ENCODE peak calls at places on chromosomes 11 and 22, in nine cellular contexts. F, D, C, Z, I, H, R, P and M are unnamed samples.

GRCh38 chr11:69480547-69481392 is 693 bp upstream of the LINC01488 start:
- DNase-seq in I (no peak), Z (no peak), P (no peak), H (peak; percentile 74), R (no peak), D (no peak), F (no peak), C (no peak), M (no peak)

GRCh38 chr11:86910592-86910991 is 44.6 kb downstream of the FZD4 start:
- DNase-seq in Z (no peak), H (no peak), C (no peak), D (no peak), I (no peak), R (no peak), P (no peak), F (no peak), M (no peak)

GRCh38 chr11:122264121-122264520 is 148.1 kb upstream of the BLID start:
- DNase-seq in R (no peak), P (no peak), D (no peak), F (no peak), H (no peak), Z (no peak), C (no peak), I (no peak), M (no peak)

GRCh38 chr11:120717623-120718022 is 206.1 kb downstream of the GRIK4 start:
- DNase-seq in C (no peak), Z (no peak), F (no peak), H (no peak), D (no peak), P (no peak), I (no peak), R (no peak), M (no peak)

GRCh38 chr11:9711454-9712307 is 47.8 kb downstream of the SWAP70 start:
- DNase-seq in F (no peak), Z (no peak), C (no peak), H (no peak), P (no peak), R (no peak), D (no peak), I (no peak), M (no peak)

GRCh38 chr11:132126973-132127900 is 756.8 kb downstream of the NTM start:
- DNase-seq in H (no peak), F (peak; percentile 49), R (peak; percentile 17), Z (peak; percentile 84), I (no peak), C (peak; percentile 91), P (peak; percentile 46), D (peak; percentile 65), M (no peak)

GRCh38 chr22:46537946-46538815 is 761 bp upstream of the CELSR1 start:
- DNase-seq in H (no peak), D (no peak), I (no peak), C (peak; percentile 62), F (no peak), Z (no peak), R (no peak), P (no peak), M (no peak)

GRCh38 chr11:75431533-75432525 is 1.2 kb downstream of the KLHL35 start:
- DNase-seq in I (no peak), Z (no peak), F (no peak), D (no peak), R (no peak), H (no peak), C (no peak), P (no peak), M (no peak)

GRCh38 chr22:48822278-48823233 is 1005.1 kb downstream of the BRD1 start:
- DNase-seq in C (no peak), P (no peak), Z (no peak), F (no peak), D (no peak), R (no peak), I (no peak), H (no peak), M (no peak)

GRCh38 chr11:126391970-126392637 is 36.6 kb downstream of the ST3GAL4 start:
- DNase-seq in I (no peak), F (no peak), H (no peak), Z (no peak), D (no peak), R (peak; percentile 42), C (no peak), P (peak; percentile 41), M (peak; percentile 75)

GRCh38 chr11:66443602-66444001 is 5.0 kb upstream of the MRPL11 start:
- DNase-seq in C (no peak), I (no peak), P (no peak), R (no peak), F (no peak), H (no peak), D (no peak), Z (peak; percentile 58), M (peak; percentile 38)

GRCh38 chr11:68974421-68975194 is 6.2 kb downstream of the MRGPRD start:
- DNase-seq in C (no peak), P (no peak), I (no peak), D (no peak), H (no peak), F (no peak), R (no peak), Z (no peak), M (peak; percentile 80)

GRCh38 chr11:35615911-35616900 is 2.1 kb upstream of the FJX1 start:
- DNase-seq in I (no peak), P (peak; percentile 24), Z (no peak), D (no peak), H (no peak), R (peak; percentile 53), F (no peak), C (peak; percentile 77), M (peak; percentile 82)

GRCh38 chr22:44187652-44188230 is 7.0 kb downstream of the PARVG start:
- DNase-seq in H (no peak), D (no peak), R (no peak), C (no peak), I (no peak), P (no peak), F (no peak), Z (no peak), M (no peak)

GRCh38 chr22:45218974-45219373 is 21.7 kb downstream of the KIAA0930 start:
- DNase-seq in R (no peak), P (no peak), D (no peak), F (no peak), C (peak; percentile 51), I (no peak), H (no peak), Z (no peak), M (peak; percentile 85)

GRCh38 chr22:31752096-31752847 is 1.5 kb upstream of the DEPDC5 start:
- DNase-seq in F (no peak), I (no peak), D (no peak), C (peak; percentile 8), P (no peak), Z (no peak), H (no peak), R (no peak), M (peak; percentile 45)

GRCh38 chr22:33476716-33477115 is 418.5 kb upstream of the SYN3 start:
- DNase-seq in Z (no peak), P (no peak), H (no peak), I (no peak), D (no peak), F (no peak), R (no peak), C (no peak), M (no peak)

GRCh38 chr11:133955091-133955846 is 1.5 kb downstream of the IGSF9B start:
- DNase-seq in H (peak; percentile 74), F (no peak), Z (no peak), P (no peak), D (no peak), R (no peak), I (no peak), C (peak; percentile 83), M (no peak)

GRCh38 chr11:104529916-104530315 is 366.0 kb upstream of the PDGFD start:
- DNase-seq in Z (no peak), I (no peak), D (no peak), C (no peak), F (no peak), H (no peak), P (no peak), R (no peak), M (no peak)

GRCh38 chr11:134510641-134511040 is 98.6 kb upstream of the B3GAT1 start:
- DNase-seq in I (no peak), D (no peak), F (no peak), R (no peak), H (no peak), C (no peak), P (no peak), Z (no peak), M (no peak)

GRCh38 chr22:45438364-45438763 is 24.9 kb downstream of the RIBC2 start:
- DNase-seq in Z (peak; percentile 65), P (no peak), H (no peak), I (no peak), C (no peak), F (no peak), R (no peak), D (no peak), M (no peak)

GRCh38 chr22:45503816-45504702 is 1.4 kb downstream of the FBLN1 start:
- DNase-seq in Z (no peak), P (no peak), H (no peak), C (no peak), I (no peak), F (peak; percentile 16), D (no peak), R (no peak), M (no peak)

GRCh38 chr11:116840224-116840745 is 2.9 kb upstream of the APOA1 start:
- DNase-seq in Z (no peak), P (no peak), H (no peak), F (no peak), D (no peak), R (peak; percentile 11), I (no peak), C (no peak), M (no peak)